ENCODE peak calls at places on chromosomes 7 and 10, in five cellular contexts. T is HCT116, A is fibroblast of lung, X is GM23248, P is astrocyte. Q is an unnamed sample.

GRCh38 chr7:51705701-51706100 is 389.1 kb upstream of the COBL start:
- DNase-seq in T (no peak), A (no peak), X (no peak), P (no peak), Q (no peak)

GRCh38 chr7:36794689-36795088 is 70.4 kb upstream of the AOAH start:
- DNase-seq in T (no peak), A (no peak), X (no peak), P (no peak), Q (no peak)

GRCh38 chr10:97503413-97503812 is 4.7 kb downstream of the UBTD1 start:
- DNase-seq in T (no peak), A (no peak), X (no peak), P (no peak), Q (no peak)

GRCh38 chr10:116215651-116216050 is 57.4 kb downstream of the GFRA1 start:
- DNase-seq in T (no peak), A (no peak), X (no peak), P (no peak), Q (no peak)

GRCh38 chr7:131501422-131501821 is 55.0 kb downstream of the PODXL start:
- DNase-seq in T (no peak), A (peak), X (peak), P (peak), Q (no peak)

GRCh38 chr10:118304521-118304920 is 37.6 kb downstream of the FAM204A start:
- DNase-seq in T (no peak), A (no peak), X (no peak), P (no peak), Q (no peak)

GRCh38 chr10:95476482-95477174 is 84.5 kb downstream of the SORBS1 start:
- DNase-seq in T (no peak), A (no peak), X (no peak), P (no peak), Q (no peak)

GRCh38 chr10:130213286-130214080 is 77.3 kb downstream of the GLRX3 start:
- DNase-seq in T (no peak), A (no peak), X (no peak), P (no peak), Q (no peak)

GRCh38 chr7:84196007-84196551 is 1.5 kb upstream of the SEMA3A start:
- DNase-seq in T (no peak), A (peak), X (peak), P (peak), Q (no peak)

GRCh38 chr10:117736655-117737054 is 194.1 kb downstream of the EMX2 start:
- DNase-seq in T (peak), A (no peak), X (peak), P (no peak), Q (no peak)

GRCh38 chr10:132158122-132158741 is 28.5 kb upstream of the DPYSL4 start:
- DNase-seq in T (peak), A (no peak), X (peak), P (no peak), Q (no peak)

GRCh38 chr10:8298871-8299570 is 244.5 kb downstream of the GATA3 start:
- DNase-seq in T (no peak), A (no peak), X (no peak), P (no peak), Q (no peak)

GRCh38 chr7:131111-132094 is 61.0 kb upstream of the FAM20C start:
- DNase-seq in T (no peak), A (peak), X (peak), P (peak), Q (no peak)

GRCh38 chr7:2171855-2172254 is 60.9 kb downstream of the MAD1L1 start:
- DNase-seq in T (no peak), A (no peak), X (no peak), P (no peak), Q (no peak)

GRCh38 chr10:125343118-125343752 is 182.9 kb upstream of the CTBP2 start:
- DNase-seq in T (peak), A (peak), X (peak), P (peak), Q (no peak)

GRCh38 chr10:61135276-61135721 is 191.3 kb upstream of the RHOBTB1 start:
- DNase-seq in T (no peak), A (no peak), X (no peak), P (no peak), Q (no peak)

GRCh38 chr7:130189281-130189782 is 15.9 kb downstream of the TMEM209 start:
- DNase-seq in T (no peak), A (peak), X (peak), P (peak), Q (no peak)

GRCh38 chr7:35802649-35803048 is 1.8 kb downstream of the SEPTIN7 start:
- DNase-seq in T (no peak), A (peak), X (no peak), P (peak), Q (no peak)

GRCh38 chr10:43731486-43731885 is 82.8 kb upstream of the ZNF32 start:
- DNase-seq in T (no peak), A (no peak), X (no peak), P (no peak), Q (no peak)

GRCh38 chr7:18975689-18976280 is 141.7 kb downstream of the TWIST1 start:
- DNase-seq in T (no peak), A (no peak), X (no peak), P (no peak), Q (no peak)

GRCh38 chr10:104273899-104274575 is 5.1 kb downstream of the GSTO2 start:
- DNase-seq in T (no peak), A (no peak), X (peak), P (no peak), Q (no peak)

GRCh38 chr10:126216221-126216701 is 172.0 kb downstream of the ADAM12 start:
- DNase-seq in T (no peak), A (peak), X (peak), P (peak), Q (no peak)

GRCh38 chr7:111820621-111821020 is 258.3 kb upstream of the IMMP2L start:
- DNase-seq in T (no peak), A (no peak), X (peak), P (no peak), Q (no peak)

GRCh38 chr10:80713398-80713928 is 175.8 kb downstream of the SH2D4B start:
- DNase-seq in T (no peak), A (no peak), X (no peak), P (no peak), Q (no peak)

GRCh38 chr10:6068422-6068821 is 6.3 kb upstream of the IL2RA start:
- DNase-seq in T (no peak), A (no peak), X (no peak), P (no peak), Q (no peak)

GRCh38 chr10:113142601-113143000 is 192.6 kb downstream of the TCF7L2 start:
- DNase-seq in T (no peak), A (no peak), X (no peak), P (no peak), Q (no peak)

GRCh38 chr10:46328853-46329689 is 42.3 kb downstream of the ANTXRL start:
- DNase-seq in T (no peak), A (no peak), X (no peak), P (no peak), Q (no peak)

GRCh38 chr7:75986147-75986781 is 8.1 kb downstream of the TMEM120A start:
- DNase-seq in T (no peak), A (no peak), X (no peak), P (no peak), Q (no peak)

GRCh38 chr10:49666685-49667084 is 12.8 kb upstream of the C10orf53 start:
- DNase-seq in T (no peak), A (no peak), X (no peak), P (no peak), Q (peak)

GRCh38 chr7:34155225-34155908 is 250.0 kb downstream of the BMPER start:
- DNase-seq in T (no peak), A (peak), X (peak), P (peak), Q (no peak)

GRCh38 chr7:2513702-2514101 is 5.9 kb upstream of the LFNG start:
- DNase-seq in T (no peak), A (no peak), X (no peak), P (no peak), Q (no peak)

GRCh38 chr7:42758124-42758523 is 153.7 kb downstream of the C7orf25 start:
- DNase-seq in T (no peak), A (no peak), X (no peak), P (no peak), Q (no peak)

GRCh38 chr10:98469532-98469931 is 22.8 kb upstream of the HPS1 start:
- DNase-seq in T (no peak), A (no peak), X (no peak), P (no peak), Q (no peak)

GRCh38 chr10:131862548-131862947 is 38.3 kb upstream of the PPP2R2D start:
- DNase-seq in T (no peak), A (no peak), X (no peak), P (no peak), Q (no peak)

GRCh38 chr7:76356823-76357222 is 2.0 kb downstream of the YWHAG start:
- DNase-seq in T (no peak), A (peak), X (peak), P (no peak), Q (peak)

GRCh38 chr7:152176797-152177196 is 151.3 kb downstream of the GALNT11 start:
- DNase-seq in T (no peak), A (no peak), X (no peak), P (no peak), Q (no peak)

GRCh38 chr10:22612316-22612715 is 102.1 kb downstream of the PIP4K2A start:
- DNase-seq in T (no peak), A (no peak), X (no peak), P (no peak), Q (no peak)

GRCh38 chr10:47090903-47091302 is 179.7 kb downstream of the PTPN20 start:
- DNase-seq in T (no peak), A (no peak), X (no peak), P (no peak), Q (no peak)

DNA sequence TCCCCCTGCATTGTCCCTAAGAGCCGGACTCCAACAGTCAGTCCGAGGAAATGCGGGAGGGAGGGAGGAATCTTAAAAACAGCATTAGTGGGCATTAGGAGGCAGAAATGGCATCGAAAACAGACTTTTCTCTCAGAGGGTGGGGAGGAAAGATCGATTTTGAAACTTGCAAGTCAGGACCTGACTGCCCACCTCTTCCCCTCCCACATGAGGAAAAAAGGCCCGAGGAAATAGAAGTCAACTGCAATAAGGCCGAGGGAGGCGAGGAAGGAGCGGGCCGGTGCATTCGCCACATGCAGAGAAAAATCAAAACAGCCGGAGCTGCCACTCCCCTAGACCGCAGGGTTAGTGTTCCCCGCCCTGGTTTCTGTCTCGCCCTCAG is 2.8 kb downstream of the LBX1 start:
- DNase-seq in T (no peak), A (no peak), X (peak), P (no peak), Q (no peak)
- H3K4me2 ChIP-seq in T (no peak), A (no peak), X (peak), P (no peak), Q (no peak)

GRCh38 chr10:122564980-122565379 is 4.4 kb downstream of the DMBT1 start:
- DNase-seq in T (no peak), A (no peak), X (no peak), P (no peak), Q (no peak)
- H3K4me2 ChIP-seq in T (no peak), A (no peak), X (no peak), P (no peak), Q (no peak)

GRCh38 chr10:109934958-109935793 is 11.9 kb upstream of the XPNPEP1 start:
- DNase-seq in T (no peak), A (peak), X (peak), P (peak), Q (peak)
- H3K4me2 ChIP-seq in T (no peak), A (no peak), X (peak), P (peak), Q (peak)

GRCh38 chr10:28284126-28284525 is 18.7 kb downstream of the MPP7 start:
- DNase-seq in T (no peak), A (no peak), X (no peak), P (no peak), Q (no peak)
- H3K4me2 ChIP-seq in T (no peak), A (no peak), X (no peak), P (no peak), Q (no peak)

DNA sequence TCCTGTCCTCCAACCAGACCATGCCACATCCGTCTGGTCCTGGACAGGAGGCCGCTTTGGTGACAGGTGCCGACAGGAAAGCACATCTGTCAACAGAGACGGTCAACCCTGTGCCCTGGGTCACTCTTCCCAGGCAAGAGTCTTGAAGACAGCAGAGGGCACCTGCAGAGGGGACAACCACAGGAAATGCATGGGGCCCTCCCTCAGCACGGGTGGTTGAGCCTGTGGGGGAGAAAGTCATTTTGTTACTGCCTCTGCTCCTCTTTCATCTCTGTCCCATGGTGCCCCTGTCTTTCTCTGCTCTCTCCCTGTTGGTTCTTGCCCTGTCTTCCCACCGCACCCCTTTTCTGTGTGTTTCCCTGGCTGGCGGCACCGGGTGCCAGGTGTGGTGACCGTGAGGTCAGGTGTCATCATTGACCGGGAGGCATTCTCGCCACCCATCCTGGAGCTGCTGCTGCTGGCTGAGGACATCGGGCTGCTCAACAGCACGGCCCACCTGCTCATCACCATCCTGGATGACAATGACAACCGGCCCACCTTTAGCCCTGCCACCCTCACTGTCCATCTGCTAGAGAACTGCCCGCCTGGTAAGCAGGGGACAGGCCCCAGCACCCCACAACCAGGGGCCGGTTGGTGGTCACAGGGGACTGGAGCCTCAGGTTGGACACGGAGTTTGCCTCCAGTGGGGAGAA is 17.6 kb upstream of the VSIR start:
- DNase-seq in T (no peak), A (no peak), X (no peak), P (no peak), Q (no peak)
- H3K4me2 ChIP-seq in T (no peak), A (no peak), X (no peak), P (no peak), Q (no peak)

GRCh38 chr7:139246905-139247304 is 15.9 kb downstream of the UBN2 start:
- DNase-seq in T (no peak), A (peak), X (peak), P (peak), Q (no peak)

GRCh38 chr7:139249179-139249822 is 18.3 kb downstream of the UBN2 start:
- DNase-seq in T (no peak), A (no peak), X (no peak), P (no peak), Q (no peak)

GRCh38 chr7:139246494-139246893 is 15.5 kb downstream of the UBN2 start:
- DNase-seq in T (no peak), A (no peak), X (no peak), P (no peak), Q (no peak)

GRCh38 chr7:139254728-139255127 is 23.7 kb downstream of the UBN2 start:
- DNase-seq in T (no peak), A (no peak), X (no peak), P (no peak), Q (no peak)

DNA sequence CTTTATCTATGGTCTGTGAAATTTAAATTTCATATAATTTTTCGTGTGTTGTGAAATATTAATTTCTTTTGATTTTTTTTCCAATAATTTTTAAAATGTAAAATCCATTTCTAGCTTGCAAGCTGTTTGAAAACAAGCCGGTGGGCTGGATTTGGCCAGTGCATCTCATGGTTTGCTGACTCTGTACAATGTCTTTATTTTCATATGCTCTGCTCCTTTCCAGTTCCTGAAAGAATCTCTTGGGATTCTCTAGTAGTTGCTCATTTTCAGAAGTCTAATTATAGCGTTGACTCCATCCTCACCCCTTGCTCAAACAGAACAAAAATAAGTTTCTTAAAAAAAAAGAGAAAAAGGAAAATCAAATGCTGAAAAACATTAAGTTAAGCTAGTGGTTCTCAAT is 21.4 kb downstream of the UBN2 start:
- DNase-seq in T (no peak), A (peak), X (peak), P (no peak), Q (no peak)
- H3K4me2 ChIP-seq in T (no peak), A (no peak), X (no peak), P (no peak), Q (no peak)

DNA sequence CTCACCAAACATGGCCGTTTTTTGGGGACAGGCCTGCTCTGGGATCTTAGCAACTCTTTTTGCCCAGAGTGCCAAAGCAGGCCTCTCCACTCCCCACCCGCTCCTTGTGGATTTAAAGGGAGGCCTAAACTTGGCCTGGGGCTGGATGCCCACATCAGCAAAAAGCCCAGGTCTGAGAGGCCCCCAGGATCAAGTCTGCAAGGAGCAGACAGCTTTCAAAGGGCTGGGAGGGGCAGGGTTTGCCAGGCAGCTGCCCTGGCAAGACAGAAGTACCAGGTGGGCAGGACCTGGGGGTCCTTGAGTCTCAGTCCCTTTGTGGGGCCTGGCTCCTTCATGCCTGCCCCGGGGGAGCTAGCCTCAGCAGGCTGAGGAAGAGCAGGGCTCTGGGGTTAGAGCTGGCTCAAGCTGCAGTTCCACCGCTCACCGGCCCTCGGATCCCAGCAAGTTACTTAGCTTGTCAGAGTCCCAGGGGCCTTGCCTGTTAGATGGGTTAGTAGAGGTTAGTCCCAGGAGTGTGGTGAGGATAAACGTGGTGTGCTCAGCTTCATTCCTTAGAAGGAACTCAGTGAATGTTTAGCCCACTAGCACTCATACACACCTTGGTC is 56.2 kb downstream of the ARHGAP22 start:
- DNase-seq in T (no peak), A (no peak), X (no peak), P (no peak), Q (no peak)
- H3K4me2 ChIP-seq in T (no peak), A (no peak), X (no peak), P (no peak), Q (no peak)